ENCODE peak calls at places on chromosomes 7 and 10, in five cellular contexts. V is stimulated activated CD4-positive, alpha-beta T cell treated with anti-CD3 and anti-CD28 coated beads, TNF-alpha, amount 100 ng/mL, for 24 hours; Z is KBM-7; X is spleen; H is PC-9. E is an unnamed sample.

GRCh38 chr10:104209575-104210198 is 22.5 kb downstream of the CFAP43 start:
- DNase-seq in Z (peak), X (no peak), V (peak), H (no peak), E (no peak)

GRCh38 chr10:13117842-13118783 is 18.1 kb downstream of the OPTN start:
- DNase-seq in H (no peak), V (no peak), X (no peak), Z (peak), E (no peak)

GRCh38 chr10:93248583-93249227 is 175.0 kb downstream of the CYP26A1 start:
- DNase-seq in X (no peak), V (no peak), Z (no peak), H (no peak), E (no peak)

GRCh38 chr7:135856356-135857144 is 107.9 kb upstream of the FAM180A start:
- DNase-seq in Z (no peak), V (no peak), H (no peak), X (no peak), E (no peak)

GRCh38 chr7:40310213-40310612 is 175.4 kb downstream of the SUGCT start:
- DNase-seq in X (no peak), Z (no peak), H (no peak), V (no peak), E (no peak)

GRCh38 chr7:157445956-157446295 is 109.1 kb downstream of the DNAJB6 start:
- DNase-seq in H (no peak), X (peak), V (no peak), Z (no peak), E (no peak)

GRCh38 chr10:58397830-58398229 is 12.6 kb downstream of the TFAM start:
- DNase-seq in V (no peak), Z (no peak), H (no peak), X (no peak), E (no peak)

GRCh38 chr10:102814456-102814871 is 22.7 kb downstream of the CYP17A1 start:
- DNase-seq in X (no peak), V (no peak), Z (peak), H (no peak), E (no peak)

GRCh38 chr7:45026013-45026412 is 26.0 kb downstream of the CCM2 start:
- DNase-seq in H (no peak), X (no peak), Z (no peak), V (no peak), E (no peak)

E was measured in GM18507.